ENCODE peak calls at places on chromosome 13, in seven cellular contexts. M is A673; L is naive thymus-derived CD4-positive, alpha-beta T cell; U is fibroblast of lung; F is GM23338; H is bronchial epithelial cell; T is CD8-positive, alpha-beta T cell. R is an unnamed sample.

GRCh38 chr13:51805313-51805712 is 1.4 kb upstream of the DHRS12 start:
- DNase-seq in U (no peak), L (no peak), F (no peak), H (no peak), T (no peak), M (no peak), R (no peak)

GRCh38 chr13:47092202-47092601 is 195.3 kb upstream of the HTR2A start:
- DNase-seq in T (no peak), L (no peak), U (no peak), M (no peak), F (no peak), H (no peak), R (no peak)

GRCh38 chr13:42996584-42996983 is 4.5 kb upstream of the EPSTI1 start:
- DNase-seq in M (no peak), T (no peak), U (peak; percentile 82), L (no peak), H (peak; percentile 100), F (no peak), R (no peak)

GRCh38 chr13:57824121-57824520 is 192.6 kb downstream of the PCDH17 start:
- DNase-seq in H (no peak), M (no peak), T (no peak), U (no peak), F (no peak), L (no peak), R (no peak)

GRCh38 chr13:79481685-79482052 is 714 bp downstream of the NDFIP2 start:
- DNase-seq in H (peak; percentile 77), U (peak; percentile 24), T (peak; percentile 49), L (peak; percentile 22), M (no peak), F (no peak), R (no peak)

GRCh38 chr13:95251641-95252040 is 49.6 kb downstream of the ABCC4 start:
- DNase-seq in U (peak; percentile 39), L (no peak), H (no peak), F (no peak), M (no peak), T (no peak), R (no peak)

GRCh38 chr13:113599396-113599795 is 14.8 kb downstream of the TFDP1 start:
- DNase-seq in T (no peak), M (no peak), F (no peak), H (no peak), L (no peak), U (no peak), R (no peak)

GRCh38 chr13:76848596-76848995 is 37.6 kb downstream of the KCTD12 start:
- DNase-seq in U (no peak), L (no peak), H (no peak), M (peak; percentile 24), F (no peak), T (no peak), R (no peak)

GRCh38 chr13:72565893-72566292 is 161.5 kb downstream of the MZT1 start:
- DNase-seq in M (peak; percentile 42), U (no peak), T (no peak), L (no peak), F (peak; percentile 63), H (peak; percentile 40), R (no peak)

GRCh38 chr13:53405616-53406015 is 377.0 kb downstream of the OLFM4 start:
- DNase-seq in F (peak; percentile 75), U (no peak), T (no peak), L (no peak), H (no peak), M (no peak), R (no peak)

GRCh38 chr13:43307921-43308433 is 284.6 kb downstream of the DNAJC15 start:
- DNase-seq in L (no peak), F (no peak), H (peak; percentile 86), U (peak; percentile 77), T (no peak), M (peak; percentile 90), R (peak; percentile 15)

GRCh38 chr13:99182439-99182838 is 18.2 kb upstream of the UBAC2 start:
- DNase-seq in U (no peak), L (no peak), F (no peak), H (no peak), T (no peak), M (no peak), R (no peak)

GRCh38 chr13:38763446-38764381 is 76.8 kb downstream of the FREM2 start:
- DNase-seq in U (peak; percentile 38), M (peak; percentile 87), F (peak; percentile 85), L (no peak), T (no peak), H (peak; percentile 53), R (no peak)

GRCh38 chr13:79593611-79594275 is 112.8 kb downstream of the NDFIP2 start:
- DNase-seq in M (no peak), F (no peak), U (peak; percentile 86), L (no peak), H (peak; percentile 85), T (no peak), R (no peak)

GRCh38 chr13:46605824-46606554 is 53.0 kb downstream of the LRCH1 start:
- DNase-seq in M (no peak), U (no peak), L (no peak), H (no peak), F (no peak), T (no peak), R (no peak)

GRCh38 chr13:89514534-89515312 is 1832.8 kb upstream of the MIR17HG start:
- DNase-seq in M (peak; percentile 88), L (no peak), H (peak; percentile 94), T (no peak), U (peak; percentile 80), F (peak; percentile 76), R (no peak)

GRCh38 chr13:111966969-111967368 is 100.0 kb upstream of the SOX1 start:
- DNase-seq in M (no peak), U (no peak), L (no peak), F (no peak), H (no peak), T (no peak), R (no peak)

GRCh38 chr13:39047560-39047959 is 9.3 kb downstream of the NHLRC3 start:
- DNase-seq in L (no peak), U (no peak), F (peak; percentile 80), T (no peak), M (peak; percentile 55), H (peak; percentile 50), R (no peak)

GRCh38 chr13:36142735-36143134 is 11.6 kb upstream of the DCLK1 start:
- DNase-seq in L (no peak), F (peak; percentile 14), M (no peak), T (no peak), U (no peak), H (no peak), R (no peak)

GRCh38 chr13:44276061-44276460 is 97.6 kb upstream of the SERP2 start:
- DNase-seq in M (no peak), F (no peak), L (no peak), H (no peak), U (no peak), T (no peak), R (no peak)

GRCh38 chr13:49428041-49428763 is 15.7 kb downstream of the CAB39L start:
- DNase-seq in H (no peak), T (no peak), F (no peak), U (no peak), L (no peak), M (no peak), R (no peak)

GRCh38 chr13:91405240-91405639 is 6.8 kb downstream of the GPC5 start:
- DNase-seq in H (no peak), T (no peak), U (no peak), F (no peak), M (no peak), L (no peak), R (peak; percentile 5)

GRCh38 chr13:40352807-40353562 is 313.5 kb downstream of the FOXO1 start:
- DNase-seq in M (no peak), H (no peak), L (no peak), U (peak; percentile 76), F (no peak), T (no peak), R (no peak)

GRCh38 chr13:40355126-40355719 is 311.2 kb downstream of the FOXO1 start:
- DNase-seq in M (no peak), T (no peak), H (no peak), F (no peak), U (no peak), L (no peak), R (no peak)

GRCh38 chr13:40351537-40352384 is 314.7 kb downstream of the FOXO1 start:
- DNase-seq in H (no peak), M (no peak), F (no peak), U (no peak), L (no peak), T (no peak), R (no peak)

GRCh38 chr13:40350283-40350992 is 316.0 kb downstream of the FOXO1 start:
- DNase-seq in L (no peak), U (peak; percentile 20), T (no peak), M (no peak), H (no peak), F (no peak), R (no peak)

GRCh38 chr13:40352385-40352778 is 314.1 kb downstream of the FOXO1 start:
- DNase-seq in F (no peak), H (no peak), U (peak; percentile 25), L (no peak), T (no peak), M (no peak), R (no peak)
- H3K4me3 ChIP-seq in F (no peak overlapping the region), H (no peak overlapping the region), U (no peak overlapping the region), L (no peak overlapping the region), T (no peak overlapping the region), M (no peak overlapping the region), R (no peak overlapping the region)

GRCh38 chr13:105276571-105276970 is 1258.9 kb downstream of the EFNB2 start:
- DNase-seq in T (no peak), M (no peak), U (no peak), L (no peak), H (no peak), F (no peak), R (no peak)

GRCh38 chr13:105278797-105279425 is 1256.6 kb downstream of the EFNB2 start:
- DNase-seq in T (no peak), U (no peak), H (peak; percentile 10), L (no peak), M (no peak), F (peak; percentile 60), R (no peak)

GRCh38 chr13:105273665-105274222 is 1261.7 kb downstream of the EFNB2 start:
- DNase-seq in U (no peak), T (no peak), F (no peak), H (no peak), M (no peak), L (no peak), R (no peak)

GRCh38 chr13:105272660-105273631 is 1262.5 kb downstream of the EFNB2 start:
- DNase-seq in L (no peak), U (no peak), T (no peak), H (no peak), M (no peak), F (no peak), R (no peak)
- H3K4me3 ChIP-seq in L (no peak overlapping the region), U (no peak overlapping the region), T (no peak overlapping the region), H (no peak overlapping the region), M (no peak overlapping the region), F (no peak overlapping the region), R (no peak overlapping the region)

DNA sequence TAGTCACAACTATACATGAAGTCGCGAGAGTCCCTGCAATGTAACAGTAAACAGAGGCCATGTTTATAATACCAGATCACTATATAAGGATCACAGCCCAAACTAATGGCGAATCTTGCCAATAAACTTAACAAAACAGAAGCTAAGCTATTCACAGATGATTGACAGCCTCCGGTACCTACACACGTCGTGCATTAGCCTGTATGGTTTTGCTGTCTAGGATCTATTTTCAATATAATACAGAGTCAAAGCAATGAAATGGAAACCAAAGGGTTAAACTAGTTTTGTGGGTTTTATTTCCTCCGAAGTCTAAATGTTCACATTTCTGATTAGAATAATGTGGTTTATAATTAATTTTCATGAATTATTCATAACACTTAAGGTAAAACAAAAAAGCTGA is 10.1 kb downstream of the ANKRD10 start:
- DNase-seq in M (no peak), U (no peak), H (no peak), L (no peak), T (no peak), F (no peak), R (no peak)
- H3K4me3 ChIP-seq in M (no peak overlapping the region), U (no peak overlapping the region), H (no peak overlapping the region), L (no peak overlapping the region), T (no peak overlapping the region), F (no peak overlapping the region), R (no peak overlapping the region)

GRCh38 chr13:109148243-109148642 is 518.8 kb downstream of the MYO16 start:
- DNase-seq in F (no peak), M (no peak), U (peak; percentile 61), L (no peak), H (peak; percentile 94), T (no peak), R (no peak)
- H3K4me3 ChIP-seq in F (no peak overlapping the region), M (no peak overlapping the region), U (no peak overlapping the region), L (no peak overlapping the region), H (no peak overlapping the region), T (no peak overlapping the region), R (no peak overlapping the region)

R was measured in GM12864.